ENCODE peak calls at places on chromosomes 4 and X, in six cellular contexts. K, D, F, Y, N and H are unnamed samples.
A peak's percentile ranks its signal among the peaks of the same experiment; 100 is the strongest.

GRCh38 chr4:95193391-95194224 is 355.2 kb downstream of the UNC5C start:
- DNase-seq in D (no peak), F (no peak), N (no peak), K (no peak), Y (no peak), H (no peak)

GRCh38 chr4:27057662-27058061 is 197.0 kb downstream of the STIM2 start:
- DNase-seq in F (no peak), K (no peak), D (no peak), N (no peak), Y (no peak), H (no peak)

GRCh38 chr4:20773144-20773997 is 73.1 kb downstream of the PACRGL start:
- DNase-seq in D (peak; percentile 32), Y (peak; percentile 72), N (no peak), K (peak; percentile 40), F (peak; percentile 49), H (peak; percentile 77)

GRCh38 chr4:173958445-173958844 is 325.0 kb downstream of the FBXO8 start:
- DNase-seq in Y (no peak), K (no peak), F (no peak), N (no peak), D (no peak), H (no peak)

GRCh38 chr4:170589597-170590191 is 499.9 kb upstream of the AADAT start:
- DNase-seq in Y (no peak), D (peak; percentile 51), F (no peak), N (peak; percentile 37), K (peak; percentile 36), H (no peak)

GRCh38 chr4:85823295-85823694 is 348.3 kb downstream of the ARHGAP24 start:
- DNase-seq in F (no peak), K (no peak), Y (no peak), N (no peak), D (peak; percentile 27), H (no peak)

GRCh38 chr4:130808492-130808891 is 1712.5 kb downstream of the C4orf33 start:
- DNase-seq in Y (no peak), F (no peak), K (peak; percentile 13), D (peak; percentile 35), N (no peak), H (no peak)

GRCh38 chr4:23324291-23324690 is 565.6 kb downstream of the PPARGC1A start:
- DNase-seq in F (no peak), K (no peak), D (no peak), Y (no peak), N (no peak), H (no peak)

GRCh38 chr4:121796283-121796682 is 4.8 kb upstream of the EXOSC9 start:
- DNase-seq in D (no peak), F (no peak), K (no peak), Y (no peak), N (no peak), H (no peak)

GRCh38 chr4:48025005-48025404 is 8.4 kb downstream of the NIPAL1 start:
- DNase-seq in N (no peak), F (no peak), K (no peak), D (no peak), Y (no peak), H (no peak)

GRCh38 chr4:8185280-8185679 is 13.8 kb upstream of the SH3TC1 start:
- DNase-seq in K (no peak), N (no peak), D (no peak), Y (no peak), F (no peak), H (no peak)

GRCh38 chr4:1249731-1250526 is 999 bp upstream of the CTBP1 start:
- DNase-seq in N (no peak), F (peak; percentile 59), Y (peak; percentile 74), K (peak; percentile 40), D (no peak), H (no peak)

GRCh38 chr4:159105761-159106243 is 2.9 kb downstream of the RAPGEF2 start:
- DNase-seq in N (peak; percentile 57), K (peak; percentile 59), D (no peak), F (no peak), Y (no peak), H (no peak)

GRCh38 chrX:130118941-130119640 is 8.8 kb upstream of the ELF4 start:
- DNase-seq in N (no peak), K (no peak), F (no peak), D (no peak), Y (no peak), H (no peak)

GRCh38 chr4:80841587-80842281 is 188.8 kb upstream of the BMP3 start:
- DNase-seq in Y (no peak), D (no peak), K (no peak), N (peak; percentile 9), F (no peak), H (no peak)

GRCh38 chr4:138039010-138039409 is 203.1 kb downstream of the SLC7A11 start:
- DNase-seq in D (no peak), Y (no peak), N (no peak), K (no peak), F (no peak), H (no peak)

GRCh38 chr4:67668315-67668714 is 32.6 kb downstream of the UBA6 start:
- DNase-seq in N (no peak), F (no peak), K (no peak), Y (no peak), D (no peak), H (no peak)

GRCh38 chr4:129179276-129179675 is 83.3 kb downstream of the C4orf33 start:
- DNase-seq in K (no peak), N (no peak), Y (no peak), D (no peak), F (no peak), H (no peak)

GRCh38 chrX:151370906-151371305 is 26.1 kb upstream of the VMA21 start:
- DNase-seq in F (peak; percentile 11), K (peak; percentile 1), Y (peak; percentile 63), D (no peak), N (no peak), H (no peak)

GRCh38 chr4:154622598-154622997 is 10.1 kb upstream of the FGG start:
- DNase-seq in Y (no peak), F (peak; percentile 58), K (peak; percentile 66), N (no peak), D (peak; percentile 49), H (no peak)

GRCh38 chr4:142043509-142043908 is 407.1 kb downstream of the IL15 start:
- DNase-seq in K (no peak), F (no peak), D (no peak), Y (no peak), N (no peak), H (no peak)

GRCh38 chr4:17468638-17469221 is 43.2 kb downstream of the QDPR start:
- DNase-seq in N (no peak), D (peak; percentile 12), F (peak; percentile 53), Y (no peak), K (peak; percentile 13), H (peak; percentile 16)

GRCh38 chrX:73855546-73855945 is 292.5 kb downstream of the CHIC1 start:
- DNase-seq in F (peak; percentile 19), Y (peak; percentile 68), N (peak; percentile 31), K (peak; percentile 22), D (peak; percentile 28), H (peak; percentile 64)

GRCh38 chr4:66524778-66525177 is 854.5 kb upstream of the EPHA5 start:
- DNase-seq in D (no peak), F (no peak), Y (no peak), N (no peak), K (no peak), H (no peak)

GRCh38 chrX:69674891-69675290 is 59.0 kb downstream of the EDA start:
- DNase-seq in F (no peak), D (no peak), Y (no peak), K (no peak), N (no peak), H (no peak)

GRCh38 chr4:52586069-52586468 is 73.0 kb downstream of the USP46 start:
- DNase-seq in Y (no peak), N (no peak), F (no peak), K (no peak), D (no peak), H (no peak)

GRCh38 chr4:52592287-52592686 is 66.8 kb downstream of the USP46 start:
- DNase-seq in D (no peak), N (no peak), Y (no peak), K (no peak), F (no peak), H (no peak)

GRCh38 chr4:52588771-52589591 is 70.1 kb downstream of the USP46 start:
- DNase-seq in D (no peak), K (no peak), Y (no peak), N (no peak), F (no peak), H (no peak)

GRCh38 chr4:52585379-52585778 is 73.7 kb downstream of the USP46 start:
- DNase-seq in F (no peak), N (no peak), Y (no peak), D (no peak), K (no peak), H (no peak)

GRCh38 chr4:52588097-52588496 is 71.0 kb downstream of the USP46 start:
- DNase-seq in K (peak; percentile 33), Y (peak; percentile 70), D (peak; percentile 12), N (no peak), F (peak; percentile 40), H (peak; percentile 5)
- TF ChIP-seq ZNF274 in K (no peak), Y (no peak), D (no peak), N (no peak), F (no peak), H (no peak)

DNA sequence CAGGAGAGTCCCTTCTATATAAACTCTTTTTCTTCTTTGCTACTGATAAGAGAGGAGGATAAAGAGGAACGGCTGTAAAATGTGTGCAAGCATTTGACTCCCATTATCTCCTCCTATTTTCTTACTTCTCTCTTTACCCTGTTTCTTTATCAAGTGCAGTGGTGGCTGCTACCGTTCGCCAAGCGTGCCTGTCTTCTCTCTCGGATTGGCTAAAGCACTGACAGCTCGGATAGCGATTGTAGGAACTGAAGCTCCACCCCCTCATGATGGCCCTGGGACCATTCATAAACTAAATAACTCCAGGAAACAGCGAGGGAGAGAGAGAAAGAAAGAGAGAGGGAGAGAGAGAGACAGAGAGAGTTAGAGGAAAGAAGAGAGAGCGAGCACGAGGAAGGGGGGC is 340 bp upstream of the MAB21L2 start:
- DNase-seq in D (no peak), Y (peak; percentile 54), N (no peak), K (no peak), F (no peak), H (no peak)
- H3K9ac ChIP-seq in D (no peak overlapping the region), Y (no peak overlapping the region), N (no peak overlapping the region), K (no peak overlapping the region), F (no peak overlapping the region), H (no peak overlapping the region)

GRCh38 chrX:11398785-11399184 is 105.6 kb downstream of the AMELX start:
- DNase-seq in N (no peak), F (no peak), K (no peak), Y (no peak), D (no peak), H (no peak)
- TF ChIP-seq ZNF274 in N (no peak), F (no peak), K (no peak), Y (no peak), D (no peak), H (no peak)

GRCh38 chr4:82691431-82691830 is 107.2 kb downstream of the SCD5 start:
- DNase-seq in F (no peak), K (no peak), D (no peak), Y (peak; percentile 7), N (no peak), H (no peak)

GRCh38 chr4:82696117-82696516 is 102.5 kb downstream of the SCD5 start:
- DNase-seq in F (no peak), N (no peak), D (no peak), Y (peak; percentile 1), K (no peak), H (no peak)

GRCh38 chr4:82694892-82695291 is 103.7 kb downstream of the SCD5 start:
- DNase-seq in Y (peak; percentile 24), N (no peak), K (no peak), D (no peak), F (no peak), H (no peak)

GRCh38 chr4:82692101-82692780 is 106.4 kb downstream of the SCD5 start:
- DNase-seq in Y (peak; percentile 28), D (no peak), N (no peak), F (no peak), K (no peak), H (no peak)

GRCh38 chr4:82694106-82694505 is 104.5 kb downstream of the SCD5 start:
- DNase-seq in K (no peak), Y (no peak), N (no peak), F (no peak), D (no peak), H (no peak)
- H3K9ac ChIP-seq in K (no peak overlapping the region), Y (no peak overlapping the region), N (no peak overlapping the region), F (no peak overlapping the region), D (no peak overlapping the region), H (no peak overlapping the region)